ENCODE peak calls at places on chromosomes 4 and X, in six cellular contexts. J, D, B, W, T and K are unnamed samples.
A peak's percentile ranks its signal among the peaks of the same experiment; 100 is the strongest.

GRCh38 chrX:83319023-83319422 is 189.1 kb upstream of the POU3F4 start:
- DNase-seq in J (no peak), D (no peak), B (no peak), W (no peak), T (no peak), K (no peak)

GRCh38 chr4:107654694-107655093 is 65.3 kb downstream of the PAPSS1 start:
- DNase-seq in J (no peak), D (no peak), B (peak; percentile 49), W (no peak), T (no peak), K (no peak)

GRCh38 chrX:100085851-100086250 is 324.2 kb downstream of the PCDH19 start:
- DNase-seq in J (no peak), D (no peak), B (no peak), W (no peak), T (no peak), K (no peak)

GRCh38 chrX:12378263-12378662 is 240.0 kb downstream of the FRMPD4 start:
- DNase-seq in J (no peak), D (no peak), B (no peak), W (no peak), T (no peak), K (no peak)

GRCh38 chr4:144720491-144720890 is 74.5 kb downstream of the HHIP start:
- DNase-seq in J (no peak), D (no peak), B (no peak), W (no peak), T (no peak), K (no peak)

GRCh38 chr4:107645604-107646003 is 74.4 kb downstream of the PAPSS1 start:
- DNase-seq in J (no peak), D (no peak), B (no peak), W (no peak), T (no peak), K (no peak)

GRCh38 chr4:36582214-36582613 is 300.8 kb downstream of the DTHD1 start:
- DNase-seq in J (no peak), D (no peak), B (no peak), W (no peak), T (no peak), K (no peak)

GRCh38 chrX:1387141-1387776 is 4.7 kb downstream of the SLC25A6 start:
- DNase-seq in J (no peak), D (no peak), B (peak; percentile 49), W (no peak), T (no peak), K (no peak)

GRCh38 chr4:163622351-163623051 is 128.0 kb downstream of the TMA16 start:
- DNase-seq in J (no peak), D (no peak), B (no peak), W (no peak), T (no peak), K (no peak)

GRCh38 chrX:117707948-117708743 is 408.5 kb downstream of the KLHL13 start:
- DNase-seq in J (no peak), D (no peak), B (no peak), W (no peak), T (no peak), K (no peak)

GRCh38 chrX:2679534-2680485 is 11.3 kb upstream of the CD99 start:
- DNase-seq in J (no peak), D (no peak), B (no peak), W (peak; percentile 58), T (no peak), K (no peak)

GRCh38 chr4:73139991-73140390 is 70.5 kb upstream of the COX18 start:
- DNase-seq in J (no peak), D (no peak), B (no peak), W (no peak), T (no peak), K (no peak)

GRCh38 chr4:155017426-155017825 is 191.0 kb upstream of the NPY2R start:
- DNase-seq in J (no peak), D (no peak), B (no peak), W (peak; percentile 77), T (no peak), K (no peak)

GRCh38 chrX:78997870-78998558 is 52.8 kb downstream of the P2RY10 start:
- DNase-seq in J (no peak), D (no peak), B (peak; percentile 41), W (no peak), T (no peak), K (no peak)

GRCh38 chr4:70473691-70474090 is 1.7 kb downstream of the MUC7 start:
- DNase-seq in J (no peak), D (no peak), B (no peak), W (no peak), T (no peak), K (no peak)

GRCh38 chr4:167779864-167780263 is 312.5 kb upstream of the ANXA10 start:
- DNase-seq in J (no peak), D (no peak), B (no peak), W (peak; percentile 22), T (no peak), K (no peak)

GRCh38 chr4:75724066-75724866 is at the start of gene USO1:
- DNase-seq in J (peak; percentile 100), D (peak; percentile 62), B (peak; percentile 100), W (peak; percentile 99), T (peak; percentile 97), K (peak; percentile 99)

GRCh38 chr4:37967749-37968148 is 7.6 kb downstream of the PTTG2 start:
- DNase-seq in J (no peak), D (no peak), B (no peak), W (no peak), T (no peak), K (no peak)

GRCh38 chr4:99404595-99405287 is 30.4 kb downstream of the ADH7 start:
- DNase-seq in J (no peak), D (no peak), B (no peak), W (peak; percentile 98), T (no peak), K (no peak)

GRCh38 chr4:149768477-149768876 is 47.2 kb downstream of the IQCM start:
- DNase-seq in J (no peak), D (no peak), B (no peak), W (no peak), T (no peak), K (no peak)

GRCh38 chrX:15524417-15524816 is 23.8 kb downstream of the BMX start:
- DNase-seq in J (no peak), D (no peak), B (no peak), W (peak; percentile 86), T (no peak), K (no peak)

DNA sequence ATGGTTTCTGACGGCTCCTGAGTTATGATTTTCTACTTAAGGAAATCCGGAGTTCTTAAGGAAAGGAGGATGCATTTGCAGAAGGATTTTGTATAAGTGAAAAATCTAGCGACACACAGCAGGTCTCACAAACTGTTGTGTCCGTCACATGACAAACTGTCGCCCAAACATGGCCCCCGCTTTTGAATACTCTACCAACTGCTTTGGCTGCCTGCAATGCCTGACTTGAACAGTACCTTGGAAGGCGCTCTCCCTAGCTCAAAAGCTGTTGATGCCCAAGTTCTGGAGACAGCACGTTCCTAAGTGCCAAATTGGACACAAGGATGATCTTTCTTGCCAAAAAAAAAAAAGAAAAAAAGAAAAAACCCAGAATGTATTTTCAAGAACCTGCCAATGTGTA is 103.2 kb downstream of the ENPP6 start:
- DNase-seq in J (no peak), D (peak; percentile 7), B (no peak), W (no peak), T (no peak), K (no peak)
- TF ChIP-seq CTCF in J (no peak), D (no peak), B (peak; percentile 43), W (no peak), T (no peak), K (no peak)

DNA sequence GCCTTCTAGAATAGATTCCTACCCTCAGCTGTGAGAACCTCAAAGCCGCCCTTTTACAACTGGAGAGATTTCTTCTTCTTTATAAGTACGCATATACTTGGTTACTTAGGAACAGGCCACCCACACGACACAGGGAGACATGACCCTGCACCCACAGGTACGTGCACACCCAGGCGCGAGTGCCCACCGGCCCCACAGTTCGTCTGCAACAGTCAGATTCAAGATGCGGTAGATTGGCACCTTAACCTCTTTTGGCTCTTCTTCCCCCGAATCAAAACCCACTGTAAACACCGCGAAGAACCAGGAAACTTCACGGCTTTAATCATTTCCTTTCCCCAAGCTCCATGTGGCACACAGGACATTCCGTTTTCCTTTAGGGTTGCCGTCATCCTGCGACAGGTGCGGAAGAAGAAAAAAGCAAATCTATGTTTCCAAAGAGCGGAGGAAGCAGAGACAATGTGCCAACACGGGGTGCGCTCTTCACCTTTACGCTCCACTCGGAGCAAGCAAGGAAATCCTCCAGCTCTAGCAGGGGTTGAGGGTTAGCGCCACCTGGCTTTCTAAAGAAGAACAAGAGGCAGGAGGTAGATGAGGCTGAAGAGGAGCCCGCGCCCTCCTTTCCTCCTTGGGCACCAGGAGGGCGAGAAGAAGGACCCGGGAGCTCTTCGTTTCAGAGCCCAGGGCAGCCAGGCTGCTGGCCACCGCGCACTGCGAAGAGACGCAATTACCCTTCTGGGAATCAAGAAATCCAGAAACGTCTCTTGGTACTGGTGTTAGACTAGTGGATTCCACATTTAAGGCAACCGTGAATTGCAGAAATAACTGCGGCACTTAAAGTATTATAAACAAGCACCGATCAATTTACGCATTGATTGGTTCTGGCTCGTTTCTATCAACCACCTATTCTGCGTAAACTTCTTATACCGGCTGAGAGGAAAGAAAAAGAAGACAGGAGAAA is 35.7 kb downstream of the HAND2 start:
- DNase-seq in J (peak; percentile 93), D (peak; percentile 69), B (peak; percentile 89), W (peak; percentile 71), T (no peak), K (no peak)
- TF ChIP-seq CTCF in J (peak; percentile 74), D (peak; percentile 74), B (peak; percentile 94), W (peak; percentile 80), T (peak; percentile 53), K (no peak)

DNA sequence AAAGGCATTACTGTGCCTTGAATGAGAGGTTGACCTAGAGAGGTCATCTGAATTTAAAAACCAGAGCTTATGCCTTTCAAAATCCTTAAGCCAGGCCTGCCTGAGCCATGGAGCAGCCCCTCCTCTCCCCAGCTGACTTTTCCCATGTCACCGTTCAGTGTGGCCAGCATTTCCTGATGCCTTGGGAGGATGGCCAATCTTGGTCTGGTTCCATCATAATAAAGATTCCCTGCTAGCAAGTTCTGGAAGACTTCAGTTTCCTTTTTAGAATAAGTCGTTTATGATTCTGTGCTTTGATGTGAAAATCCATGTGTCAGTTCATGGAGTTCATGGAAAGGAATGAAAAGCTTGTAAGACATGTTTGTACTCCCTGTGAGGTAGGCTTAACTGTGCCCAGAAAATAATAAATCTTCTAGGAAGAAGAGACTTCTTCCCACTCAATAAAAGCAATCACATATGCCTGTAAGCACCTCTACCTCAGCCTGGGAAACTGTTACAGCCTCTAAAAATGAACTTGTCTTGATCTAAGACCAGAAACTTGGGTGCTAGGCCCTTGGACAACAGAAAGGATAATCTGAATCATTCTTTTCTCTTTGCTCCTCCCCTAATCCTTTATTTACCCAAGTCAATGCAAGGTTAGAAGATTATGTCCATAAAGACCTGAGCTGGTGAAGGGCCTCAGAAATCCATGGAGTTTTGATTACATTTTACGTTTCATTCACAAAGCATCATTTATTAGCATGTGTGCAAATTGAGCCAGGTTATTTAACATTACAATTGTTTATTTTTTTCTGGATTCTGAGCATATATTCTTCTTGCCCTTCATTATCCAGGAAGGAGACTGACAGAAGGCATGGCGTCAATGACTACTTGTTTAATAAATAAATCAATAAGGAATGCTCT is 84.0 kb upstream of the TBC1D9 start:
- DNase-seq in J (no peak), D (no peak), B (no peak), W (no peak), T (no peak), K (no peak)
- TF ChIP-seq CTCF in J (no peak), D (no peak), B (no peak), W (no peak), T (no peak), K (no peak)

DNA sequence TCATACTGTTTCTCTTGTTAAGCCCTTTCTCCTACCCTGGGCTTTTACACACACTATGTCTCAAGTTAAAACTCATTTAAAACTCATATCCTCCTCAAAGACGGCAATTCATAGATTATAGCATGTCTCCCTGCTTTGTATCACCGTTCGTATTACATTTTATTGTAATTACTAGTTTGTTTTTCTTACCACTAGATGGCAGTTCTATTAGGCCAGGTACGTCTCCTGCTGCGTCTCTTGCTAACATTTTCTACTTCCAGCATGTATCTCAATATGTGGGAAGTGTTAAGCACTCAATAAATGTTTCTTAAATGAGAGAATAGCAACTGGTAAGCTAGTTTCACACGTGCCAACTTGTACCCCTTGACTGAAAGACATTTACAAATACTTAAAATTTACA is 450.3 kb upstream of the PCDH7 start:
- DNase-seq in J (no peak), D (no peak), B (no peak), W (no peak), T (no peak), K (no peak)
- TF ChIP-seq CTCF in J (no peak), D (peak; percentile 14), B (peak; percentile 77), W (peak; percentile 6), T (no peak), K (no peak)